ENCODE peak calls at places on chromosome 11, in four cellular contexts. H is breast epithelium, U is H9, P is PC-9. F is an unnamed sample.

GRCh38 chr11:57530215-57530595 is 349 bp downstream of the TIMM10 start:
- DNase-seq in U (no peak), H (no peak), P (no peak), F (no peak)

GRCh38 chr11:96464695-96465307 is 75.0 kb downstream of the JRKL start:
- DNase-seq in H (no peak), U (no peak), P (peak), F (no peak)

GRCh38 chr11:48004456-48004855 is 24.1 kb downstream of the PTPRJ start:
- DNase-seq in P (no peak), H (no peak), U (no peak), F (no peak)

GRCh38 chr11:126544311-126545056 is 189.0 kb downstream of the ST3GAL4 start:
- DNase-seq in H (peak), P (no peak), U (peak), F (no peak)

GRCh38 chr11:126348806-126349582 is 6.5 kb upstream of the ST3GAL4 start:
- DNase-seq in H (no peak), P (peak), U (no peak), F (no peak)

GRCh38 chr11:56663386-56663785 is at the start of gene OR5AR1:
- DNase-seq in U (no peak), P (no peak), H (no peak), F (no peak)

GRCh38 chr11:46712874-46713576 is 6.0 kb upstream of the F2 start:
- DNase-seq in H (no peak), P (no peak), U (no peak), F (no peak)

GRCh38 chr11:102322560-102322959 is 5.3 kb downstream of the BIRC3 start:
- DNase-seq in H (no peak), U (no peak), P (no peak), F (no peak)

GRCh38 chr11:107331728-107332127 is 125.9 kb downstream of the CWF19L2 start:
- DNase-seq in P (no peak), H (no peak), U (no peak), F (no peak)

GRCh38 chr11:18383388-18384156 is 10.8 kb upstream of the LDHA start:
- DNase-seq in H (peak), P (peak), U (peak), F (peak)

GRCh38 chr11:48013269-48013901 is 33.0 kb downstream of the PTPRJ start:
- DNase-seq in H (peak), U (no peak), P (peak), F (no peak)

GRCh38 chr11:60482361-60482760 is 10.2 kb upstream of the MS4A12 start:
- DNase-seq in U (no peak), H (no peak), P (no peak), F (no peak)

GRCh38 chr11:70210051-70210501 is 7.0 kb downstream of the FADD start:
- DNase-seq in H (no peak), P (no peak), U (no peak), F (peak)

GRCh38 chr11:83159901-83160865 is 3.3 kb downstream of the PCF11 start:
- DNase-seq in H (peak), U (no peak), P (peak), F (no peak)

GRCh38 chr11:58199271-58199670 is 4.7 kb downstream of the OR1S2 start:
- DNase-seq in P (peak), H (no peak), U (no peak), F (no peak)

GRCh38 chr11:66686801-66687750 is 9.4 kb upstream of the RBM4B start:
- DNase-seq in H (peak), P (no peak), U (no peak), F (no peak)

DNA sequence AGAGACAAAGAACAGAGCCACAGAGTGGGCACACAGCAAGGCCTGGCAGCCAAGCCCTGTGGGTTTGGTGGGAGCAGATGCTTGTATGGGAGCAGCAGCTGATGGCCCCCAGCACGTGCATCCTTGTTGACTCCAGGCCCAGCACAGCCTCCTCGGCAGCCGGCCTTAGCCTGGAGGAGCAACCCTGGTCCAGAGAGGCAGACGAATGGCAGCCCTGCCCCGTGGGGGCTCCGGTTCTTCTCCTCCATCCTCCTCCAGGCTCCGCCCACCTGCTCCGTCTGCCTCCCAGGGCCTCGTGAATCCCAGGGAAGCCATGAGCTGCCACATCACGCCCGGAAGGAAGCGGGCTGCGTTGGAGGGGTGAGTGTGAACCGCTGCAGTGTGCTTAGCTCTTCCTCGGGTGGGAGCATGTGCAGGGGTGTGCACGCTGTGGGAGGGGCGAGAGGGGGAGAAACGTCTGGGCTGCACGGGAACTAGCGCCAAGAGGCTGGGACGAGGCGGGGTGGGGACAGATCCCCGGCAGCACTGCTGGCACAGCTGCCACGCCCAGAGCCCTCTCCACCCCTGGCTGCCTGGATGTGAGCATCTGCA is 36.3 kb upstream of the JAM3 start:
- DNase-seq in U (no peak), H (no peak), P (no peak), F (no peak)
- H3K27ac ChIP-seq in U (no peak), H (no peak), P (no peak), F (no peak)

DNA sequence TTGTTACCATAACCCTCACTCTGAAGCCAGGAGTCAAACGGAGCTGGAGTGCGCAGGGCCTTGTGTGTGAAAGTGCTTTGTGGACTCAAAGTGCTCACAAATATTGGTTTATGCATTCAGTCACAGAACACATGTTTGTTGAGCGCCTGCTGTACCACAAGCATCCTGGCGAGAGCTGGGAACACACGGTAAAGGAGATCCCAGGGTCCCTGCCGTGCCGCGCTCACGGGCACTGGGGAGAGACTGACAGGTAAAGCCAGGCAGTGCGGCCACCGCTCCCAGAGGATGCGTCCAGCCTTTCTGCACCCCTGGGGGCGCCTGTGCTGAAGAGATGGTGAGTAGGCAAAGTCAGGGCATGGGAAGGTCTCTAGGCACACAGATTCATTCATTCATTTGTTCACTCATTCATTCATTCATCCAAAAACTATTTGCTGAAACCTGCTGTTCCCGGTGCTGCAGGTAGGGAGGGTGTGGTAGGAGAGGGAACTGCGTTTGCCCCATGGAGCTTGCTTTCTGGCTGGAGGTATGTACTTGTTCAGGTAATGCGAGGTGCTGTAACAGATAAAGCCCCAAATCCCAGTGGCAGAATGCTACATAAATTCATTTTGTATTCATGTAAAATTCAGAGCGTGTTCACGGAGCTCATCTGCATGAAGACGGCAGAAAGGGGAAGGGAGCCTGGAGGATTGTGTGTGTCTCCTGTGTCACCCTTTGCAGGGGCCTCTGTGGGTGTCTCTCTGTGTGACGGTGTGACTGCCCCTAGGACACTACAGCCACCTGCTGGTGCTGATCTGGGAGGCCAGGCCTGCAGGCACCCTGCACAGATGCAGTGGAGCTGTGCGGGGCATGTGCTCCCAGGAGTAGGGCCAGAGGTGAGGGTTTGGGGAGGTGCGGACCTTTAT is 167.0 kb upstream of the B3GAT1 start:
- DNase-seq in H (no peak), P (no peak), U (no peak), F (no peak)
- TF ChIP-seq CTCF in H (no peak), P (peak), U (peak), F (no peak)

GRCh38 chr11:44096360-44097188 is 1.1 kb downstream of the EXT2 start:
- DNase-seq in H (no peak), U (no peak), P (peak), F (no peak)

GRCh38 chr11:44095506-44096359 is at the start of gene EXT2:
- DNase-seq in H (peak), U (peak), P (peak), F (peak)

GRCh38 chr11:44101098-44101497 is 5.6 kb downstream of the EXT2 start:
- DNase-seq in H (no peak), U (no peak), P (no peak), F (no peak)

GRCh38 chr11:44094260-44094868 is 1.1 kb upstream of the EXT2 start:
- DNase-seq in U (peak), P (peak), H (peak), F (peak)

DNA sequence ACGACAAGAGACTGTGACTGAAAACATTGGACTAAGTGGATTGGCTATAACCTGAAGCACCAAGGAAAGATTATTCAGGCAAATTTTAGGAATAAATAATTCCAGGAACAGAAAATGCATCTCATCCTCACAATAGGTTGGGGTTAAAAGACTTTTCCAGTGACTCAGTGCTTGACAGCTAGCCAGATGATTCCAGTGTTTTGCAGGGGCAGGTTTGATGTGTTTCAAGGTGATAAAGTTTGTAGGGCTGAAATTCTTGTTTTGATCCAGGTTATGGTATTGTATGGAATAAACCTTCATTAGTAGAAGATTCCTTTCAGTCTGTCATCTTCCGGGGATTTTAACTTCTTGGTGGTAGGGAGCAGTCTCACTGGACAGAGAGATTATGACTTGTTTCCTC is 2.3 kb downstream of the EXT2 start:
- DNase-seq in U (no peak), P (no peak), H (no peak), F (no peak)
- H3K27ac ChIP-seq in U (no peak), P (no peak), H (no peak), F (no peak)

GRCh38 chr11:74312321-74312720 is 881 bp upstream of the P4HA3 start:
- DNase-seq in H (no peak), U (no peak), P (no peak), F (no peak)

GRCh38 chr11:74310857-74311256 is 583 bp downstream of the P4HA3 start:
- DNase-seq in U (no peak), H (no peak), P (no peak), F (no peak)

GRCh38 chr11:74306440-74307175 is 4.8 kb downstream of the P4HA3 start:
- DNase-seq in U (no peak), P (no peak), H (no peak), F (no peak)

GRCh38 chr11:74307409-74307808 is 4.0 kb downstream of the P4HA3 start:
- DNase-seq in U (no peak), H (no peak), P (no peak), F (no peak)

DNA sequence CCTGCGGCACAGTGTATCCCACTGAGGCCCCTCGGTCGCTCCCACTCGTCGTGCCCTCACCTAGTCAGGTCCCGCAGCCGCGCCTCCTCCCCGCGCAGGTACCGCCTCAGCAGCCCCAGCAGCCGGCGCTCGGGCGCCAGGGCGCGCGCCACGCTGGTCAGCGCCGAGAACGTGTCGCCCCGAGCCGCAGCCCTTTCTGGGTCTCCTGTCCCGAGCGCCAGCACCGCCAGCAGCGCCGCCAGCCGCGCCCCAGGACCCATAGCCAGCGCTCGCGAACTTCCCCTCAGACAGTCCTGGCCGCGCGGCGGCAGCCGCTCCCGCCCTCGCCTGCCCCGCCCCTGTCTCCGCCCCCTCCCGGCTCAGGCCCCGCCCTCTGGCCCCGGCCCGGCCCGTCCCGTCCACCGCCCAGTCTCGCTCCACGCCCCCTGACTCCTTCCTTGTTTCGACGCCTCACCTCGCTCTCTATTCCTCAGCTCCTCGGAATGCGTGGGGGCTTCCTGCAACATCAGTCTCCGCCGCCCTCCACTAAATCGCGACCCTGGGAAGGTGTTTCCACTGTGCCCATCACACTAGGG is at the start of gene P4HA3:
- DNase-seq in P (no peak), H (no peak), U (peak), F (peak)
- TF ChIP-seq CTCF in P (no peak), H (no peak), U (peak), F (no peak)

GRCh38 chr11:78156081-78156844 is 16.8 kb upstream of the ALG8 start:
- DNase-seq in P (no peak), U (no peak), H (no peak), F (no peak)
- H3K27ac ChIP-seq in P (no peak), U (no peak), H (peak), F (no peak)

GRCh38 chr11:37107415-37107814 is 509.4 kb upstream of the RAG2 start:
- DNase-seq in P (no peak), H (no peak), U (no peak), F (no peak)

GRCh38 chr11:37108436-37109204 is 510.6 kb upstream of the RAG2 start:
- DNase-seq in P (no peak), H (no peak), U (no peak), F (no peak)

GRCh38 chr11:37105456-37105855 is 507.4 kb upstream of the RAG2 start:
- DNase-seq in H (no peak), U (no peak), P (no peak), F (no peak)

GRCh38 chr11:37109205-37109585 is 511.2 kb upstream of the RAG2 start:
- DNase-seq in P (no peak), H (no peak), U (no peak), F (no peak)

DNA sequence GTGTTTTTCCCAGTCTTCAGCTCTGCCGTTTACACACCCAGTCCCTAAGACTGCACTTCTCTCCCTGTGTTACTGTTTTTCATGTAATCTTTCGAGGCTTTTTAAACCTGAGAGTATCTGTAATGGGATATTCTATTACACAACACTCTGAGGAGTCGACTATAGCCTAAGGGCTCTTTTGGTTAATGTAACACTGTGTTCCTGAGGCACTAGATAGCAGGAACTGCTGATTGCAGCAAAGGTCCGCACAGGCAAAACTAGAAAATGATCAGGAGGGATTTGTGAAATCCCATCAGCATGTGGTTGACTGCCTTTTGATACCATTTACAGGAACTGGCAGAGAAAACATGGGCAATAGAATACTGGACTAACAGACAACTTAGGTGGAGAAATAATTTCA is 512.3 kb upstream of the RAG2 start:
- DNase-seq in H (no peak), U (no peak), P (no peak), F (no peak)
- TF ChIP-seq CTCF in H (no peak), U (no peak), P (no peak), F (no peak)

DNA sequence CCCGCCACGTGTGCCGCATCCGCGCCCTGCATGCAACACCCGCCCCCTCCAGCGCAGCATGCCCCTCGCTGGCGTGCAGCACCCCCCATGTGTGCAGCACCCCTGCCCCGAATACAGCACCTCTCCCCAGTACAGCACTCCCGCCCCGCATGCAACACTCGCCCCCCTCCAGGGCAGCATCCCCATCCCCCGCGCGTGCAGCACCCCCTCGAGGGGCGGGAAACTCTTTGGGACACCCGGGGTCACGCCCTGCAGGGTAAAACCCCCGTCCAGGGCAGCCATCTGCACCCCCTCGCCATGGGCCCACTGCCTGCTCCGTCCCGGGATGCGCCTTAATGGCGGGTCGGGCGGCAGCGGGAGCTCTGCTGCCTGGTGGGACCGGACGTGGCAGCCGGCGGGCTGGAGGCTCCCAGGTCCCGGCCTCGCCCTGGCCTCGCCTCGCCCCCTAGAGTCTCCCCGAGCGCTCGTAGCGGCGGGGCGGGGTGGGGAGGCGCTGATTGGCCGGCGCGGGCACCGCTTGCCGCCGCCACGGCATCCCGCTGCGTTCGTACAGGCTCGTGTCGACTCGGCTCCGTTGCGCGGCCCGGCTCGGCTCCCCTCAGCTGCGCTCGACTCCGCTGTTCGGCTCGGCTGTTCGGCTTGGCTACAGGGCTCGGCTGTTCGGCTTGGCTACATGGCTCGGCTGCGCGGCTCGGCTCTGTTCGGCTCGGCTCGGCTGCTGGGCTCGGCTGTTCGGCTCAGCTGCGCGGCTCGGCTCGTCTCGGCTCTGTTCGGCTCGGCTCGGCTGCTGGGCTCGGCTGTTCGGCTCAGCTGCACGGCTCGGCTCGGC is 417 bp upstream of the BRSK2 start:
- DNase-seq in P (peak), U (peak), H (peak), F (peak)
- H3K27ac ChIP-seq in P (no peak), U (no peak), H (peak), F (no peak)

GRCh38 chr11:75399344-75400109 is at the start of gene RPS3:
- DNase-seq in H (peak), U (peak), P (peak), F (peak)
- TF ChIP-seq CTCF in H (peak), U (no peak), P (peak), F (peak)

GRCh38 chr11:75946531-75947530 is 131.8 kb downstream of the UVRAG start:
- DNase-seq in U (peak), H (no peak), P (peak), F (no peak)
- H3K27ac ChIP-seq in U (no peak), H (peak), P (no peak), F (no peak)

GRCh38 chr11:120457996-120458395 is 53.6 kb upstream of the GRIK4 start:
- DNase-seq in U (no peak), H (no peak), P (no peak), F (no peak)
- TF ChIP-seq CTCF in U (no peak), H (no peak), P (no peak), F (no peak)